ENCODE peak calls at places on chromosome 19, in eight cellular contexts. X is anterior cingulate cortex; V is stimulated activated CD4-positive, alpha-beta T cell treated with anti-CD3 and anti-CD28 coated beads, Interleukin-4, amount 100 ng/mL, for 4 hours; G is glutamatergic neuron; L is ovary; E is progenitor cell of endocrine pancreas; P is A172; Z is retina. U is an unnamed sample.

GRCh38 chr19:46225558-46226004 is 4.0 kb upstream of the IGFL1 start:
- DNase-seq in L (no peak), Z (no peak), G (no peak), V (no peak), E (no peak), P (peak), X (no peak), U (no peak)

GRCh38 chr19:33114302-33114701 is 17.6 kb upstream of the WDR88 start:
- DNase-seq in Z (no peak), V (no peak), L (no peak), E (no peak), G (no peak), X (no peak), P (no peak), U (no peak)

GRCh38 chr19:46390866-46391265 is 22.5 kb downstream of the CCDC8 start:
- DNase-seq in L (no peak), G (no peak), V (no peak), Z (no peak), P (no peak), X (no peak), E (no peak), U (no peak)

GRCh38 chr19:43527860-43528622 is 1.0 kb upstream of the ETHE1 start:
- DNase-seq in L (peak), G (no peak), V (no peak), X (no peak), P (no peak), Z (no peak), E (no peak), U (no peak)

GRCh38 chr19:42176990-42177685 is 40.3 kb downstream of the DEDD2 start:
- DNase-seq in E (peak), Z (peak), V (peak), P (peak), L (peak), X (peak), G (peak), U (peak)

GRCh38 chr19:18107235-18108083 is 9.9 kb downstream of the MAST3 start:
- DNase-seq in X (no peak), G (no peak), P (no peak), V (no peak), Z (no peak), E (no peak), L (no peak), U (no peak)

GRCh38 chr19:17517898-17518297 is 6.4 kb downstream of the PGLS start:
- DNase-seq in L (no peak), V (no peak), P (no peak), Z (no peak), X (no peak), E (no peak), G (no peak), U (no peak)

GRCh38 chr19:53094749-53095575 is 8.3 kb downstream of the ZNF160 start:
- DNase-seq in P (no peak), G (peak), E (no peak), L (no peak), V (no peak), Z (no peak), X (no peak), U (no peak)

GRCh38 chr19:32349724-32350475 is 4.5 kb downstream of the ZNF507 start:
- DNase-seq in Z (no peak), P (no peak), L (no peak), V (no peak), X (no peak), E (no peak), G (no peak), U (no peak)

GRCh38 chr19:38561658-38562057 is 56.1 kb downstream of the MAP4K1 start:
- DNase-seq in P (no peak), Z (no peak), X (no peak), L (no peak), G (no peak), E (no peak), V (no peak), U (no peak)

GRCh38 chr19:10503002-10503789 is at the start of gene KEAP1:
- DNase-seq in P (peak), L (peak), X (no peak), E (no peak), Z (peak), V (peak), G (peak), U (no peak)